ENCODE peak calls at places on chromosomes 12 and 14, in four cellular contexts. C is H1, E is neuronal stem cell, V is H9. Z is an unnamed sample.

GRCh38 chr12:19856389-19856788 is 417.1 kb downstream of the AEBP2 start:
- DNase-seq in E (no peak), C (no peak), V (no peak), Z (no peak)

GRCh38 chr14:103122578-103123127 is 608 bp upstream of the TNFAIP2 start:
- DNase-seq in C (peak), E (no peak), V (peak), Z (no peak)

GRCh38 chr12:75995691-75996090 is 35.9 kb downstream of the PHLDA1 start:
- DNase-seq in C (no peak), E (no peak), V (no peak), Z (no peak)

GRCh38 chr14:101535232-101535631 is 26.1 kb upstream of the DIO3 start:
- DNase-seq in E (no peak), V (no peak), C (no peak), Z (no peak)

GRCh38 chr14:86088156-86088555 is 558.2 kb downstream of the FLRT2 start:
- DNase-seq in E (no peak), V (no peak), C (no peak), Z (no peak)

GRCh38 chr12:130576286-130576933 is 139.7 kb downstream of the RIMBP2 start:
- DNase-seq in E (no peak), C (no peak), V (peak), Z (no peak)

GRCh38 chr14:34398024-34398423 is 64.0 kb downstream of the SPTSSA start:
- DNase-seq in E (no peak), V (no peak), C (no peak), Z (no peak)

GRCh38 chr12:112381421-112381897 is 772 bp downstream of the HECTD4 start:
- DNase-seq in E (no peak), C (no peak), V (peak), Z (peak)

GRCh38 chr14:58199726-58200479 is at the start of gene ACTR10:
- DNase-seq in V (peak), E (peak), C (peak), Z (peak)

GRCh38 chr14:92540472-92541048 is 27.0 kb downstream of the RIN3 start:
- DNase-seq in V (no peak), E (no peak), C (no peak), Z (peak)

GRCh38 chr14:54804720-54805060 is 97.9 kb downstream of the GCH1 start:
- DNase-seq in C (peak), E (no peak), V (peak), Z (no peak)

GRCh38 chr12:82609234-82609914 is 77.3 kb upstream of the TMTC2 start:
- DNase-seq in C (no peak), V (no peak), E (no peak), Z (no peak)

GRCh38 chr12:47773062-47773857 is at the start of gene SLC48A1:
- DNase-seq in E (peak), C (peak), V (peak), Z (peak)
- H2BK5ac ChIP-seq in E (peak), C (no peak), V (no peak), Z (no peak)

GRCh38 chr14:50344116-50344775 is 32.1 kb downstream of the DMAC2L start:
- DNase-seq in V (no peak), E (no peak), C (no peak), Z (no peak)

GRCh38 chr14:50340045-50340444 is 27.9 kb downstream of the DMAC2L start:
- DNase-seq in E (no peak), V (no peak), C (no peak), Z (no peak)

GRCh38 chr14:50340945-50341344 is 28.8 kb downstream of the DMAC2L start:
- DNase-seq in C (no peak), E (no peak), V (peak), Z (peak)

GRCh38 chr14:50343424-50343823 is 31.3 kb downstream of the DMAC2L start:
- DNase-seq in E (no peak), V (no peak), C (no peak), Z (no peak)

GRCh38 chr14:50342211-50343080 is 30.3 kb downstream of the DMAC2L start:
- DNase-seq in V (peak), E (no peak), C (no peak), Z (peak)
- H2BK5ac ChIP-seq in V (no peak), E (no peak), C (no peak), Z (no peak)

GRCh38 chr12:94832780-94833760 is 170.4 kb downstream of the NDUFA12 start:
- DNase-seq in V (peak), C (peak), E (peak), Z (peak)
- H2BK5ac ChIP-seq in V (no peak), C (no peak), E (no peak), Z (no peak)

DNA sequence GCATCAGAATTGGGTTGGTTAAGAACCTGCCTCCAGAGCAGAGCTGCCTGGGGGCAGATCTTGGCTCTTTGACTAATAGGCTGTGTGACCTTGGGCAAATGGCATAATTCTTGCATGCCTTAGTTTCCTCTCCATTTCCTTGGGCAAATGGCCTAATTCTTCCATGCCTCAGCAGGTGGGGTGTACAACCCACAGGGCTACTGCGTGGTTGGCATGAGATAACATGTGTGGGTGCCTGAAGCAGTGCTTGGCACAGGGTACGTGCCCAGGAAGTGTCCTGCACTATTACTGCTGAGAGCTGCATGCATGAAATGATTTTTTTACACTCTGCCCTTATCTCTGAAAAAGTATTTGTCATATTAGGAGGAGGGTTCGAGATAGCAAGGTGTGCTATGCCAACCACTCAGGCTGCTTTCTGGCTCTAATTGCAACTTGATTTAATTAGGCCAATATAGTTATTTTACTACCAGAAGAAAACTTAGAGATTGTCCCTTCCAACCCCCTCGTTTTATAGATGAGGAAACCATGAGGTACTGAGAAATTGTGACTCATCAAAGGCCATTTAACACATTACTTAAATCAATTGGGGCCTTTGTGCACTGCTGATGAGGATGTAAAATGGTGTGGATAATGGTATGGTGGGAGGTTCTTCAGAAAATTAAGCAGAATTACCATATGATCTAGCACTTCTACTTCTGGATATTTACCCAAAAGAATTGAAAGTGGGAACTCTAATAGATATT is 161.6 kb upstream of the HIF1A start:
- DNase-seq in E (no peak), V (no peak), C (no peak), Z (no peak)
- H2BK5ac ChIP-seq in E (no peak), V (no peak), C (no peak), Z (no peak)

GRCh38 chr12:96436366-96437295 is 36.4 kb upstream of the CDK17 start:
- DNase-seq in C (no peak), V (no peak), E (no peak), Z (no peak)

GRCh38 chr12:96438330-96438729 is 38.1 kb upstream of the CDK17 start:
- DNase-seq in V (no peak), E (no peak), C (no peak), Z (no peak)

GRCh38 chr12:96431067-96431466 is 30.8 kb upstream of the CDK17 start:
- DNase-seq in V (no peak), C (no peak), E (no peak), Z (peak)

DNA sequence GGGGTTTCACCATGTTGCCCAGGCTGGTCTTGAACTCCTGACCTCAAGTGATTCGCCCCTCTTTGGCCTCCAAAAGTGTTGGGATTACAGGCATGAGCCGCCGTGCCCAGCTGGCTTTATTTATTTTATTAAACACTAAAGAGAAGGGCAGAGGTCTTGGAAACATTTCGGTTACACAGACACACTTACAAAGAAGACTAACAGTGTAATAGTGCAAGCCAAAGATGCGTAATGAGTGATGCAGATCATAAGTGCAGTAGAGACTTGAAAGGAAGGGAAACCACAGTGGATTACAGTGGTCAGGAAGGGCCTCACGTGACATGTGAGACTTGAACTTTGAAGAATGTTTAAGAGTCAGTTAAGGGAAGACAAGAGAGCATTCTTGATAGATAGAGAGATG is 33.9 kb upstream of the CDK17 start:
- DNase-seq in V (no peak), E (no peak), C (no peak), Z (no peak)
- H2BK5ac ChIP-seq in V (no peak), E (no peak), C (no peak), Z (no peak)

GRCh38 chr14:68977137-68977740 is 1.9 kb downstream of the ACTN1 start:
- DNase-seq in C (no peak), E (peak), V (no peak), Z (no peak)

GRCh38 chr14:68979021-68979721 is at the start of gene ACTN1:
- DNase-seq in E (peak), V (peak), C (peak), Z (peak)

GRCh38 chr14:68978550-68978911 is 571 bp downstream of the ACTN1 start:
- DNase-seq in E (peak), C (peak), V (peak), Z (peak)

GRCh38 chr14:68976160-68977067 is 2.7 kb downstream of the ACTN1 start:
- DNase-seq in V (no peak), E (no peak), C (no peak), Z (no peak)

GRCh38 chr14:68977741-68978549 is 1.2 kb downstream of the ACTN1 start:
- DNase-seq in C (peak), V (peak), E (peak), Z (peak)
- H2BK5ac ChIP-seq in C (peak), V (no peak), E (peak), Z (peak)

GRCh38 chr12:124289634-124290600 is 5.0 kb upstream of the RFLNA start:
- DNase-seq in V (no peak), C (no peak), E (no peak), Z (no peak)
- H2BK5ac ChIP-seq in V (no peak), C (no peak), E (no peak), Z (no peak)

DNA sequence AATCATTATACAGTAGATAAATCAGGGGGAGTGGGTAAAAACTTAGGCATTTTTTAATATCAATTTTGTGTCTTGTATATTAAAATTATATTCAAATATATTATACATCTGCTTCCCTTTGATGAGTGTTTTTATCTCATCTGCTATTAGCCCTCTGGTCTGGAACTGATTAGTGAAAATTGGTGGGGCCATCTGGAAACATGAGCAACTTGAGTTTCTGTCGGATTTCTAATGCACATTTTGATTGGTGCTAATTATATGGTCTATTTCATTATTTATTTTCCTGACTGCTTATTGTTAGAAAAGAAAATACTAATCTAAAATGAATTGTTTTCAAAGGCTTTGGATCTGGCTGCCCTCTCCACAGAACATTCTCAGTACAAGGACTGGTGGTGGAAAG is 28.2 kb downstream of the TTC8 start:
- DNase-seq in C (no peak), V (no peak), E (no peak), Z (no peak)
- H2BK5ac ChIP-seq in C (no peak), V (no peak), E (no peak), Z (no peak)

GRCh38 chr12:104323899-104324298 is 20.4 kb downstream of the EID3 start:
- DNase-seq in V (no peak), C (no peak), E (no peak), Z (no peak)

GRCh38 chr12:104319918-104320626 is 16.5 kb downstream of the EID3 start:
- DNase-seq in E (no peak), V (no peak), C (no peak), Z (no peak)

GRCh38 chr12:104319028-104319427 is 15.5 kb downstream of the EID3 start:
- DNase-seq in V (no peak), E (no peak), C (no peak), Z (no peak)

GRCh38 chr12:104320627-104321024 is 17.1 kb downstream of the EID3 start:
- DNase-seq in E (no peak), V (no peak), C (no peak), Z (no peak)

DNA sequence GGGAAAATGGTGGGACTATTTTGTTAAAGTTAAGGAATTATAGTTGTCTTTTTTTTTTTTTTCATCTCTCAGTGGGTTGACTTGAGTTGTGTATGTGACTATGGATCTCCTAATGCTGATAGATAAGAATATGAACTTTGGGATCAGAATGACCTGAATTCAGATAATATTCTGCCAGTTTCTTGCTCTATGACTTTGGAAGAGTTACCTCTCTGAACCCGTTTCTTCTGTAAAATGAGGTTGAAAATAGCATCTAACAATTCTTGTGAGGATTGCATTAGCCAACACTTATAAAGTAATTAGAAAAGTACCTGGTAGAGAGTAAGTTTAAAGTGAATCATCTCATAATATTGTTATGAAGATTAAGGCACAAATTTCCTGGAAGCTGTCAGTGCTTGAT is 18.4 kb downstream of the EID3 start:
- DNase-seq in V (no peak), E (no peak), C (no peak), Z (no peak)
- H2BK5ac ChIP-seq in V (no peak), E (no peak), C (no peak), Z (no peak)